ENCODE peak calls at places on chromosomes 16 and 17, in six cellular contexts. One of them, this sample, is unnamed.

GRCh38 chr17:72187544-72187943 is 66.7 kb downstream of the SOX9 start:
- ATAC-seq in upper lobe of left lung: no peak
- ATAC-seq in HepG2: no peak
- ATAC-seq in GM12878: no peak
- ATAC-seq in K562: no peak
- ATAC-seq in A549: no peak
- ATAC-seq in this sample: peak

GRCh38 chr16:13781579-13782338 is 138.2 kb upstream of the ERCC4 start:
- ATAC-seq in upper lobe of left lung: no peak
- ATAC-seq in HepG2: no peak
- ATAC-seq in GM12878: no peak
- ATAC-seq in K562: no peak
- ATAC-seq in A549: no peak
- ATAC-seq in this sample: no peak

GRCh38 chr16:89613954-89614459 is 565 bp downstream of the DPEP1 start:
- ATAC-seq in upper lobe of left lung: no peak
- ATAC-seq in HepG2: no peak
- ATAC-seq in GM12878: no peak
- ATAC-seq in K562: no peak
- ATAC-seq in A549: no peak
- ATAC-seq in this sample: no peak

GRCh38 chr16:82203198-82203597 is 33.2 kb upstream of the MPHOSPH6 start:
- ATAC-seq in upper lobe of left lung: no peak
- ATAC-seq in HepG2: no peak
- ATAC-seq in GM12878: no peak
- ATAC-seq in K562: no peak
- ATAC-seq in A549: no peak
- ATAC-seq in this sample: no peak

GRCh38 chr17:42563543-42563942 is 1.6 kb downstream of the COASY start:
- ATAC-seq in upper lobe of left lung: no peak
- ATAC-seq in HepG2: no peak
- ATAC-seq in GM12878: no peak
- ATAC-seq in K562: no peak
- ATAC-seq in A549: no peak
- ATAC-seq in this sample: no peak

GRCh38 chr16:10314811-10315210 is 71.0 kb upstream of the ATF7IP2 start:
- ATAC-seq in upper lobe of left lung: no peak
- ATAC-seq in HepG2: no peak
- ATAC-seq in GM12878: peak
- ATAC-seq in K562: peak
- ATAC-seq in A549: peak
- ATAC-seq in this sample: no peak

GRCh38 chr17:39462644-39463375 is 1.5 kb downstream of the CDK12 start:
- ATAC-seq in upper lobe of left lung: peak
- ATAC-seq in HepG2: peak
- ATAC-seq in GM12878: peak
- ATAC-seq in K562: peak
- ATAC-seq in A549: no peak
- ATAC-seq in this sample: no peak

GRCh38 chr17:78572277-78573205 is 4.7 kb downstream of the DNAH17 start:
- ATAC-seq in upper lobe of left lung: no peak
- ATAC-seq in HepG2: no peak
- ATAC-seq in GM12878: no peak
- ATAC-seq in K562: peak
- ATAC-seq in A549: peak
- ATAC-seq in this sample: no peak

GRCh38 chr16:66996983-66997358 is 8.6 kb downstream of the CES4A start:
- ATAC-seq in upper lobe of left lung: no peak
- ATAC-seq in HepG2: peak
- ATAC-seq in GM12878: no peak
- ATAC-seq in K562: no peak
- ATAC-seq in A549: no peak
- ATAC-seq in this sample: no peak

GRCh38 chr16:11582157-11582814 is 4.4 kb downstream of the LITAF start:
- ATAC-seq in upper lobe of left lung: no peak
- ATAC-seq in HepG2: no peak
- ATAC-seq in GM12878: peak
- ATAC-seq in K562: no peak
- ATAC-seq in A549: no peak
- ATAC-seq in this sample: no peak

GRCh38 chr16:19680972-19681371 is 37.1 kb downstream of the KNOP1 start:
- ATAC-seq in upper lobe of left lung: no peak
- ATAC-seq in HepG2: peak
- ATAC-seq in GM12878: no peak
- ATAC-seq in K562: peak
- ATAC-seq in A549: peak
- ATAC-seq in this sample: no peak

GRCh38 chr16:72635694-72636093 is 412.2 kb downstream of the ZFHX3 start:
- ATAC-seq in upper lobe of left lung: no peak
- ATAC-seq in HepG2: no peak
- ATAC-seq in GM12878: no peak
- ATAC-seq in K562: no peak
- ATAC-seq in A549: no peak
- ATAC-seq in this sample: no peak

GRCh38 chr17:65674246-65675045 is 113.0 kb upstream of the AXIN2 start:
- ATAC-seq in upper lobe of left lung: no peak
- ATAC-seq in HepG2: no peak
- ATAC-seq in GM12878: no peak
- ATAC-seq in K562: no peak
- ATAC-seq in A549: no peak
- ATAC-seq in this sample: no peak

GRCh38 chr17:69433093-69433492 is 18.6 kb downstream of the MAP2K6 start:
- ATAC-seq in upper lobe of left lung: no peak
- ATAC-seq in HepG2: no peak
- ATAC-seq in GM12878: no peak
- ATAC-seq in K562: no peak
- ATAC-seq in A549: no peak
- ATAC-seq in this sample: no peak

GRCh38 chr16:83701494-83701893 is 106.3 kb upstream of the HSBP1 start:
- ATAC-seq in upper lobe of left lung: no peak
- ATAC-seq in HepG2: peak
- ATAC-seq in GM12878: peak
- ATAC-seq in K562: peak
- ATAC-seq in A549: peak
- ATAC-seq in this sample: no peak

GRCh38 chr17:42682400-42683384 is at the start of gene CNTNAP1:
- ATAC-seq in upper lobe of left lung: peak
- ATAC-seq in HepG2: peak
- ATAC-seq in GM12878: peak
- ATAC-seq in K562: no peak
- ATAC-seq in A549: peak
- ATAC-seq in this sample: peak

GRCh38 chr17:65495255-65496060 is 66.0 kb downstream of the AXIN2 start:
- ATAC-seq in upper lobe of left lung: no peak
- ATAC-seq in HepG2: no peak
- ATAC-seq in GM12878: no peak
- ATAC-seq in K562: no peak
- ATAC-seq in A549: no peak
- ATAC-seq in this sample: peak

GRCh38 chr17:6660101-6660500 is 8.5 kb downstream of the C17orf100 start:
- ATAC-seq in upper lobe of left lung: peak
- ATAC-seq in HepG2: no peak
- ATAC-seq in GM12878: no peak
- ATAC-seq in K562: no peak
- ATAC-seq in A549: no peak
- ATAC-seq in this sample: no peak

GRCh38 chr16:47523342-47524006 is 62.3 kb downstream of the PHKB start:
- ATAC-seq in upper lobe of left lung: peak
- ATAC-seq in HepG2: peak
- ATAC-seq in GM12878: peak
- ATAC-seq in K562: peak
- ATAC-seq in A549: peak
- ATAC-seq in this sample: no peak

GRCh38 chr17:57534863-57535651 is 210.0 kb downstream of the CCDC182 start:
- ATAC-seq in upper lobe of left lung: no peak
- ATAC-seq in HepG2: no peak
- ATAC-seq in GM12878: no peak
- ATAC-seq in K562: peak
- ATAC-seq in A549: peak
- ATAC-seq in this sample: no peak

GRCh38 chr17:32684087-32684828 is 192.7 kb downstream of the MYO1D start:
- ATAC-seq in upper lobe of left lung: no peak
- ATAC-seq in HepG2: no peak
- ATAC-seq in GM12878: no peak
- ATAC-seq in K562: no peak
- ATAC-seq in A549: no peak
- ATAC-seq in this sample: no peak

GRCh38 chr17:36608794-36609497 is 7.6 kb downstream of the MRM1 start:
- ATAC-seq in upper lobe of left lung: peak
- ATAC-seq in HepG2: peak
- ATAC-seq in GM12878: peak
- ATAC-seq in K562: peak
- ATAC-seq in A549: peak
- ATAC-seq in this sample: peak

GRCh38 chr16:80993293-80993691 is 13.4 kb downstream of the CMC2 start:
- ATAC-seq in upper lobe of left lung: peak
- ATAC-seq in HepG2: peak
- ATAC-seq in GM12878: no peak
- ATAC-seq in K562: peak
- ATAC-seq in A549: peak
- ATAC-seq in this sample: no peak

GRCh38 chr17:75077490-75078096 is 10.2 kb upstream of the SLC16A5 start:
- ATAC-seq in upper lobe of left lung: peak
- ATAC-seq in HepG2: no peak
- ATAC-seq in GM12878: peak
- ATAC-seq in K562: no peak
- ATAC-seq in A549: no peak
- ATAC-seq in this sample: peak
- H3K4me3 ChIP-seq in upper lobe of left lung: peak
- H3K4me3 ChIP-seq in HepG2: no peak
- H3K4me3 ChIP-seq in GM12878: peak
- H3K4me3 ChIP-seq in K562: no peak
- H3K4me3 ChIP-seq in A549: no peak
- H3K4me3 ChIP-seq in this sample: peak

GRCh38 chr16:29925805-29926674 is at the start of gene KCTD13:
- ATAC-seq in upper lobe of left lung: peak
- ATAC-seq in HepG2: peak
- ATAC-seq in GM12878: peak
- ATAC-seq in K562: peak
- ATAC-seq in A549: peak
- ATAC-seq in this sample: peak
- TF ChIP-seq EP300 in upper lobe of left lung: no peak
- TF ChIP-seq EP300 in HepG2: peak
- TF ChIP-seq EP300 in GM12878: no peak
- TF ChIP-seq EP300 in K562: no peak
- TF ChIP-seq EP300 in A549: no peak
- TF ChIP-seq EP300 in this sample: no peak

GRCh38 chr16:75111514-75112280 is 4.9 kb downstream of the LDHD start:
- ATAC-seq in upper lobe of left lung: no peak
- ATAC-seq in HepG2: peak
- ATAC-seq in GM12878: peak
- ATAC-seq in K562: peak
- ATAC-seq in A549: peak
- ATAC-seq in this sample: no peak

GRCh38 chr16:75109732-75110243 is 6.8 kb downstream of the LDHD start:
- ATAC-seq in upper lobe of left lung: no peak
- ATAC-seq in HepG2: no peak
- ATAC-seq in GM12878: no peak
- ATAC-seq in K562: no peak
- ATAC-seq in A549: no peak
- ATAC-seq in this sample: no peak

GRCh38 chr16:75112281-75113045 is 4.1 kb downstream of the LDHD start:
- ATAC-seq in upper lobe of left lung: no peak
- ATAC-seq in HepG2: no peak
- ATAC-seq in GM12878: no peak
- ATAC-seq in K562: no peak
- ATAC-seq in A549: no peak
- ATAC-seq in this sample: no peak

GRCh38 chr16:75108792-75109731 is 7.5 kb downstream of the LDHD start:
- ATAC-seq in upper lobe of left lung: peak
- ATAC-seq in HepG2: no peak
- ATAC-seq in GM12878: peak
- ATAC-seq in K562: no peak
- ATAC-seq in A549: peak
- ATAC-seq in this sample: peak

DNA sequence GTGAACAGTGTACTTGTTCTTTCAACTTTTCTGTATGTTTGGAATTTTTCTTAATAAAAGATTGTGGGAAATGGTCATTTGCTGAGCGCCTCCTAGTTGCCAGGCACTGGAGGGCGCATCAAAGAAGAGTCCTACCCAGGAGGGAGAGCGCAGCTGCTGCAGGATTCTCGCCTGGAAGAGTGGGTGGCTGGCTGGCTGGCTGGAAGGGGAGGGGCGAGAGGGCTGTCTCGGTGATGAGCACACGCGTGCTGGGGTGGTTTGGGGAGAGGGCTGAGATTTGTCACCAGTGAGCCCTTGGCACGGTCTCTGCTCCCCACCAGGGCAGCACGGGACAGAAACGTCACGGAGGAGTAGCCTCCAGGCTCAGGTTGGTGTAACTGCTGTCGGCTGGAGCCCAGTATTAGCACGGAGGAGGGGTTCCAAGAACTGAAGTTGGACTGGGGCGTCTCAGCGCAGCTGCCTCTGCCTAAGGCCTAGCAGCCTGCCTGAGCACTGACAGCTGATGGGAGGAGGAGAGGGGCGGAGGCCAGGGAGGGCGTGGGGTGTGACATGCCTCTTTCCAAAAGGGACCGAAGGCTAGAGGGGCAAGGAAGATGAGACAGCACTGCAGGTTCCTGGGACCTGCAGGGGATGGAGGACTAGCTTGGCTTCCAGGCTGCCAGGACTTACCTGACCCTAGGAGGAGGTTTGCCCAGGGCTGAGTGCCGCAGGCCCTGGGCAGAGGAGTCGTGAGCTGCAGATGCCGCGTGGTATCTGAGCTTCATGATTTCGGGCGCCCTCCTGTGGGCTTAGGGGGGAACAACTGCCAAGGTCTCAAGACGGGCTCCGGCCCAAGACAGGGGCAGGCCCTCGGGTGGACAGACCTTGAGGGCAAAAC is 5.7 kb downstream of the LDHD start:
- ATAC-seq in upper lobe of left lung: peak
- ATAC-seq in HepG2: peak
- ATAC-seq in GM12878: peak
- ATAC-seq in K562: peak
- ATAC-seq in A549: peak
- ATAC-seq in this sample: peak
- H3K4me3 ChIP-seq in upper lobe of left lung: no peak
- H3K4me3 ChIP-seq in HepG2: peak
- H3K4me3 ChIP-seq in GM12878: no peak
- H3K4me3 ChIP-seq in K562: no peak
- H3K4me3 ChIP-seq in A549: peak
- H3K4me3 ChIP-seq in this sample: no peak

DNA sequence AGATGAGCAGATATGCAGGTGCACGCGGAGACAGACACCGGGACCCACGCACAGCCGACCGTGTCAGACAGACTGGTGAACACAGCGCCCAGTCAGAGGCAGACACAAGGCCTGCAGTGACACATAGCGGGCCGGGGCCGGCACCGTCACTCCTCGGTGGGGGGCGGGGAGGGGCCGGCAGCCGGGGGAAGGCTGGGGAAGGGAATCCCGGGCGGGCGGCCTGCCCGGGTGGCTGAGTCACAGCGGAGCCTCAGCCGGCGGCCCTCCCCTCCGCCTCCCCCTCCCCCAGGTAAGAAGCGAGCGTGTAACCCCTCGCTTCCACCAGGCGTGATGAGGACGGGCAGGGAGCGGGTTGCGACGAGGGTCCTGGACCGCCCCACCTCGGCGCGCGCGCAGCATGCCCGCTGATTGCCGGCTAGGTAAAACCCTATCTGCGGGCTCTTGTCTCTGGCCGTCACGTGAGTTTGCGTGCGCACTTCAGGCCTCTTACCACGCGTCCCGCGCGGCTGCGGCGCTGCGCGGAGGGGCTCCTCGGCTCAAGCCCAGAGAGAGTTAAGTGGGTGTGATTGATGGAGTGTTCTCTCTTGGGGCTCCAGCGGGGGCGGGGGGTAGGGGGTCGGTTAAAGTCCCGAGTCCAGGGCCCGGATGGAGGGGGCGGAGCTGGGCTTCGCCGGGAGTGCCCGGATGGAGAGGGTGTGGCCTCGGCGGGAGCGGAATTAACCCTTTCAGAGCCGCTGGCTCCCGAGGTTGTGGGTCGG is 7.8 kb downstream of the KDM6B start:
- ATAC-seq in upper lobe of left lung: peak
- ATAC-seq in HepG2: peak
- ATAC-seq in GM12878: peak
- ATAC-seq in K562: peak
- ATAC-seq in A549: peak
- ATAC-seq in this sample: peak
- TF ChIP-seq EP300 in upper lobe of left lung: no peak
- TF ChIP-seq EP300 in HepG2: no peak
- TF ChIP-seq EP300 in GM12878: no peak
- TF ChIP-seq EP300 in K562: no peak
- TF ChIP-seq EP300 in A549: no peak
- TF ChIP-seq EP300 in this sample: no peak